ENCODE peak calls at places on chromosomes 11 and 22, in five cellular contexts. G is endothelial cell of umbilical vein, J is SJSA1, X is brain microvascular endothelial cell, U is OCI-LY7. N is an unnamed sample.

GRCh38 chr11:79026803-79027445 is 413.9 kb downstream of the TENM4 start:
- DNase-seq in G (no peak), J (no peak), X (no peak), U (no peak), N (no peak)

GRCh38 chr22:43882122-43882767 is 9.6 kb downstream of the PNPLA5 start:
- DNase-seq in G (no peak), J (no peak), X (no peak), U (no peak), N (no peak)

GRCh38 chr11:47099213-47099917 is 77.3 kb downstream of the ARFGAP2 start:
- DNase-seq in G (peak), J (no peak), X (peak), U (no peak), N (no peak)

GRCh38 chr11:3722100-3722499 is 50.9 kb upstream of the CHRNA10 start:
- DNase-seq in G (no peak), J (no peak), X (no peak), U (no peak), N (no peak)

GRCh38 chr11:99988105-99988907 is 698.8 kb upstream of the ARHGAP42 start:
- DNase-seq in G (no peak), J (no peak), X (peak), U (no peak), N (no peak)

GRCh38 chr11:124518900-124519541 is 24.4 kb downstream of the OR8B12 start:
- DNase-seq in G (no peak), J (no peak), X (peak), U (no peak), N (no peak)

GRCh38 chr22:50529416-50530279 is at the start of gene TYMP:
- DNase-seq in G (no peak), J (no peak), X (no peak), U (peak), N (no peak)

GRCh38 chr22:44309137-44309536 is 3.6 kb downstream of the SHISAL1 start:
- DNase-seq in G (peak), J (peak), X (peak), U (no peak), N (peak)

GRCh38 chr22:49856343-49856742 is 2.7 kb downstream of the ZBED4 start:
- DNase-seq in G (no peak), J (no peak), X (no peak), U (no peak), N (no peak)

GRCh38 chr11:14380947-14381555 is 22.1 kb upstream of the RRAS2 start:
- DNase-seq in G (peak), J (peak), X (no peak), U (no peak), N (no peak)

GRCh38 chr11:115660072-115660805 is 156.0 kb upstream of the CADM1 start:
- DNase-seq in G (no peak), J (no peak), X (no peak), U (no peak), N (no peak)

GRCh38 chr11:15947681-15948648 is 408.4 kb downstream of the SOX6 start:
- DNase-seq in G (no peak), J (no peak), X (no peak), U (no peak), N (no peak)

GRCh38 chr11:32080381-32080980 is 10.4 kb upstream of the RCN1 start:
- DNase-seq in G (no peak), J (no peak), X (no peak), U (no peak), N (no peak)

GRCh38 chr11:14258177-14258935 is 100.6 kb downstream of the RRAS2 start:
- DNase-seq in G (peak), J (no peak), X (peak), U (no peak), N (no peak)

GRCh38 chr22:22167791-22168189 is 76.8 kb upstream of the VPREB1 start:
- DNase-seq in G (no peak), J (no peak), X (no peak), U (peak), N (no peak)

GRCh38 chr22:19716829-19717105 is 2.5 kb downstream of the SEPTIN5 start:
- DNase-seq in G (no peak), J (no peak), X (no peak), U (no peak), N (no peak)

GRCh38 chr22:24589518-24590030 is 3.3 kb downstream of the LRRC75B start:
- DNase-seq in G (no peak), J (no peak), X (no peak), U (no peak), N (no peak)

GRCh38 chr11:69010361-69010891 is 2.6 kb downstream of the MRGPRF start:
- DNase-seq in G (no peak), J (no peak), X (no peak), U (no peak), N (no peak)

GRCh38 chr22:19917389-19918138 is 24.0 kb upstream of the COMT start:
- DNase-seq in G (no peak), J (no peak), X (no peak), U (no peak), N (no peak)

GRCh38 chr11:616320-617220 is 820 bp upstream of the IRF7 start:
- DNase-seq in G (no peak), J (no peak), X (no peak), U (no peak), N (no peak)
- H3K4me3 ChIP-seq in G (no peak), J (peak), X (peak), U (peak), N (no peak)

GRCh38 chr11:122646549-122647340 is 8.8 kb upstream of the UBASH3B start:
- DNase-seq in G (no peak), J (no peak), X (peak), U (no peak), N (no peak)

GRCh38 chr11:122645847-122646246 is 9.7 kb upstream of the UBASH3B start:
- DNase-seq in G (no peak), J (no peak), X (no peak), U (no peak), N (no peak)

GRCh38 chr11:122637538-122637937 is 18.0 kb upstream of the UBASH3B start:
- DNase-seq in G (no peak), J (no peak), X (no peak), U (peak), N (no peak)

GRCh38 chr11:122642971-122643370 is 12.6 kb upstream of the UBASH3B start:
- DNase-seq in G (no peak), J (no peak), X (peak), U (no peak), N (no peak)

GRCh38 chr11:122642472-122642922 is 13.0 kb upstream of the UBASH3B start:
- DNase-seq in G (peak), J (peak), X (peak), U (no peak), N (no peak)
- H3K4me3 ChIP-seq in G (no peak), J (no peak), X (no peak), U (no peak), N (no peak)

DNA sequence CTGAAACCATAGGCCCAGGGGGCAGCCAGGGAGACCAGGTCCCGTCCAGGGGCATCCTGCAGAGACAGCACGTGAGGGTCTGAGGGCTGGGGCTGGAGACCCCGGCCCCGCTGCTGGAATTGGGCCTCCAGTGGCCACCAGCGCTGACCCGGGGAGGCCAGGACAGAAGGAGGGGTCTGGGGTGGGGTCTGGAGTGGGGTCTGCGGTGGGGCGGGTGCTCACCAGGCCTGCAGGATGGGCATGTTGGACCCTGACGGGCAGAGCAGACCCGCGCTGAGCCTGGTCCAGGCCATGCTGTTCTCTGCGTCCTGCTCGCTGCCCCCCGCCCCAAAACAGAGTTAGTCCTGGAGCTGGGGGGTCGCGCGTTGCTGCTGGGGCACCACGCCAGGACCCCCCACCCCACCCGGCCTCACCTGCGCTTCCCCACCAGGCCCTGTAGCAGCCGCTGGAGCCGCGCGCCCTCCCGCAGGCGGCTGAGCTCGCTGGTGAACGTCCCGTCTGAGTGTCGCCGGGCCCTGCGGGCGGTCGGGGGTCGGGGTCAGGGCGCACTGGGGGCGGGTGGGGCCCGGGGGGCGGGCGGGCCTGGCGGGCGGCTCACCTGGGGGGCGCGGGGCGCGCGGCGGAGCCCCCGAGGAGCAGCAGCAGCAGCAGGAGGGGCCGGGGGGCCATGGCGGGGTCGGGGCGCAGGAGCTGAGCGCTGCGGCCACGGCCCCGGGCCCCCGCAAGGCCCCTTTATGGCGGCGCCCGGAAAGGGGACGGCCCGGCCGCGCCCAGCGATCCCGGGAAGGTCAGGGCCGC is at the start of gene SCT:
- DNase-seq in G (no peak), J (no peak), X (no peak), U (no peak), N (no peak)
- H3K4me3 ChIP-seq in G (no peak), J (no peak), X (no peak), U (no peak), N (no peak)

GRCh38 chr11:75981546-75981945 is 166.5 kb downstream of the UVRAG start:
- DNase-seq in G (no peak), J (no peak), X (no peak), U (no peak), N (no peak)
- H3K4me3 ChIP-seq in G (no peak), J (no peak), X (no peak), U (no peak), N (no peak)

DNA sequence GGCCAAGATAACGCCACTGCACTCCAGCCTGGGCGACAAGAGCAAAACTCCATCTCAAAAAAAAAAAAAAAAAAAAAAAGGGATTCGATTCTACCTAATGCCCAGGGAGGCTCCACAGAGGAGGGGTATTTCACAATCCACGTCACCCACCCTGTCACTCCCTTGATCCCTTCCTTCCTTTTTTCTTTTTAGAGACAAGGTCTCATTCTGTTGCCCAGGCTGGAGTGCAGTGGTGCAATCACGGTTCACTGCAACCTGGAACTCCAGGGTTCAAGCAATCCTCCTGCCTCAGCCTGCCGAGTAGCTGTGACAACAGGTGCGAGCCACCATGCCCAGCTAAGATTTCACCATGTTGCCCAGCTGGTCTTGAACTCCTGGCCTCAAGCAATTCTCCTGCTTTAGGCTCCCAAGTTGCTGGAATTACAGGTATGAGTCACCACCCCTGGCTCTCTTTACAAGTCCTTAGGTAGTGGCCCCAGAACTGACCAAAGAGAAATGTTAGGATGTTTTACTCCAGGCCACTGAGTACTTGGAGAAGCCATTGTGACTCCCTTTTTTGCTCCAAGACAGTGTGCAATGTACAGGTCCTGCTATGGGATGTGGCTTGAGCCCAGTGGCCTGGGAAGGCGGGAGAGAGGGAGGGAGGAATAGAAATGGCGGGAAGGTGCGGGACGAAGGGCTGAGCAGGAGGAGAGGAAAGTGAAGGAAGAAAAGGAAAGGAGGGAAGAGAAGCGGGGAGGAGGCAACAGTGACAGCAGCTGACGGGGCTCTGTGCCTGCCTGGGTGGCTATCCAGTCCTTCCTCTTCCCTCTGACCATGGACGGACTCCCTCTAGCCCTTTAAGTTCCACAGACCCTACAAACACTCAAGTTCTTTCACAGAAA is 11.8 kb upstream of the FXYD2 start:
- DNase-seq in G (no peak), J (no peak), X (no peak), U (no peak), N (no peak)
- H3K4me3 ChIP-seq in G (no peak), J (no peak), X (no peak), U (no peak), N (no peak)

GRCh38 chr11:71364806-71365205 is 83.4 kb downstream of the DHCR7 start:
- DNase-seq in G (no peak), J (no peak), X (no peak), U (no peak), N (no peak)
- H3K4me3 ChIP-seq in G (no peak), J (no peak), X (no peak), U (no peak), N (no peak)

N was measured in AG04450.